ENCODE peak calls at places on chromosomes 3 and 15, in nine cellular contexts. L is AG04450; G is retinal pigment epithelial cell; D is aorta; M is midbrain; B is K562; Y is neuronal stem cell; K is H4; W is central memory CD4-positive, alpha-beta T cell. P is an unnamed sample.

GRCh38 chr3:127802620-127803019 is 19.7 kb downstream of the MGLL start:
- DNase-seq in L (no peak), G (no peak), D (no peak), M (no peak), B (no peak), Y (no peak), K (no peak), W (no peak), P (no peak)

GRCh38 chr3:132867526-132867925 is 145.3 kb upstream of the NPHP3 start:
- DNase-seq in L (no peak), G (no peak), D (no peak), M (no peak), B (no peak), Y (no peak), K (no peak), W (no peak), P (no peak)

GRCh38 chr15:89446260-89446891 is 50.0 kb downstream of the RHCG start:
- DNase-seq in L (no peak), G (no peak), D (no peak), M (no peak), B (no peak), Y (no peak), K (no peak), W (no peak), P (no peak)

GRCh38 chr15:90095521-90095959 is 6.7 kb downstream of the IDH2 start:
- DNase-seq in L (no peak), G (no peak), D (no peak), M (no peak), B (no peak), Y (no peak), K (no peak), W (no peak), P (no peak)

GRCh38 chr3:153667341-153667740 is 453.8 kb upstream of the ARHGEF26 start:
- DNase-seq in L (no peak), G (peak), D (no peak), M (no peak), B (no peak), Y (no peak), K (no peak), W (no peak), P (no peak)

GRCh38 chr3:64502284-64502683 is 185.5 kb downstream of the ADAMTS9 start:
- DNase-seq in L (peak), G (no peak), D (no peak), M (no peak), B (no peak), Y (no peak), K (peak), W (no peak), P (no peak)

GRCh38 chr15:29309139-29309538 is 39.5 kb upstream of the NSMCE3 start:
- DNase-seq in L (no peak), G (no peak), D (no peak), M (no peak), B (no peak), Y (no peak), K (no peak), W (no peak), P (no peak)

GRCh38 chr3:40846466-40846865 is 321.7 kb downstream of the ZNF621 start:
- DNase-seq in L (no peak), G (no peak), D (no peak), M (no peak), B (no peak), Y (no peak), K (no peak), W (no peak), P (no peak)

GRCh38 chr3:44685128-44685800 is 27.2 kb upstream of the ZNF502 start:
- DNase-seq in L (peak), G (peak), D (peak), M (peak), B (peak), Y (peak), K (peak), W (peak), P (no peak)